ENCODE peak calls at places on chromosomes 16 and 17, in seven cellular contexts. C is adrenal gland, T is bronchial epithelial cell, Z is AG09309, F is mesothelial cell of epicardium, X is progenitor cell of endocrine pancreas, U is heart left ventricle. A is an unnamed sample.
A peak's percentile ranks its signal among the peaks of the same experiment; 100 is the strongest.

GRCh38 chr17:57257213-57257873 is 1.0 kb downstream of the MSI2 start:
- DNase-seq in C (no peak), T (no peak), Z (no peak), F (no peak), X (no peak), U (no peak), A (no peak)

GRCh38 chr16:67278773-67279295 is 498 bp upstream of the PLEKHG4 start:
- DNase-seq in C (peak; percentile 30), T (no peak), Z (no peak), F (no peak), X (no peak), U (no peak), A (no peak)

GRCh38 chr16:6218855-6219254 is 1113.8 kb upstream of the RBFOX1 start:
- DNase-seq in C (no peak), T (no peak), Z (no peak), F (no peak), X (no peak), U (no peak), A (no peak)

GRCh38 chr17:350706-351435 is 1.7 kb downstream of the RPH3AL start:
- DNase-seq in C (peak; percentile 82), T (peak; percentile 77), Z (no peak), F (no peak), X (no peak), U (peak; percentile 91), A (no peak)

GRCh38 chr17:74276561-74277009 is 2.6 kb downstream of the DNAI2 start:
- DNase-seq in C (no peak), T (no peak), Z (no peak), F (no peak), X (no peak), U (no peak), A (no peak)

GRCh38 chr16:66728117-66728787 is 23.2 kb downstream of the DYNC1LI2 start:
- DNase-seq in C (peak; percentile 63), T (peak; percentile 66), Z (peak; percentile 40), F (no peak), X (no peak), U (peak; percentile 30), A (no peak)

GRCh38 chr17:57158296-57158695 is 73.2 kb downstream of the AKAP1 start:
- DNase-seq in C (no peak), T (peak; percentile 5), Z (no peak), F (no peak), X (no peak), U (no peak), A (no peak)

GRCh38 chr17:77343031-77343866 is 202.5 kb downstream of the SEC14L1 start:
- DNase-seq in C (no peak), T (no peak), Z (no peak), F (no peak), X (no peak), U (no peak), A (peak; percentile 14)

GRCh38 chr17:82241926-82242697 is 13.3 kb downstream of the SLC16A3 start:
- DNase-seq in C (peak; percentile 64), T (peak; percentile 41), Z (no peak), F (no peak), X (no peak), U (peak; percentile 61), A (peak; percentile 47)

GRCh38 chr17:80782536-80783427 is 208.9 kb upstream of the CHMP6 start:
- DNase-seq in C (no peak), T (no peak), Z (no peak), F (no peak), X (no peak), U (no peak), A (no peak)

GRCh38 chr16:89319883-89320716 is 102.6 kb downstream of the ZNF778 start:
- DNase-seq in C (peak; percentile 90), T (peak; percentile 91), Z (no peak), F (no peak), X (no peak), U (peak; percentile 45), A (no peak)

GRCh38 chr17:4247361-4247980 is 16.3 kb downstream of the ANKFY1 start:
- DNase-seq in C (no peak), T (peak; percentile 80), Z (no peak), F (no peak), X (no peak), U (no peak), A (no peak)

GRCh38 chr16:8720080-8720966 is 45.9 kb downstream of the ABAT start:
- DNase-seq in C (peak; percentile 37), T (peak; percentile 23), Z (no peak), F (no peak), X (peak; percentile 23), U (no peak), A (no peak)

GRCh38 chr17:42253173-42253545 is 23.0 kb downstream of the STAT5B start:
- DNase-seq in C (no peak), T (no peak), Z (no peak), F (no peak), X (no peak), U (no peak), A (no peak)

GRCh38 chr17:79707931-79708891 is 22.5 kb upstream of the ENPP7 start:
- DNase-seq in C (peak; percentile 42), T (peak; percentile 6), Z (peak; percentile 4), F (no peak), X (peak; percentile 56), U (peak; percentile 28), A (no peak)

GRCh38 chr16:89072216-89073130 is 21.2 kb upstream of the ACSF3 start:
- DNase-seq in C (no peak), T (no peak), Z (no peak), F (peak; percentile 57), X (no peak), U (peak; percentile 31), A (no peak)

GRCh38 chr17:51319186-51319585 is 58.8 kb downstream of the UTP18 start:
- DNase-seq in C (no peak), T (no peak), Z (no peak), F (no peak), X (no peak), U (no peak), A (no peak)

GRCh38 chr17:51325471-51325870 is 65.1 kb downstream of the UTP18 start:
- DNase-seq in C (no peak), T (no peak), Z (no peak), F (no peak), X (no peak), U (no peak), A (no peak)

GRCh38 chr17:51322390-51323029 is 62.2 kb downstream of the UTP18 start:
- DNase-seq in C (no peak), T (peak; percentile 44), Z (peak; percentile 3), F (no peak), X (no peak), U (no peak), A (no peak)
- TF ChIP-seq CTCF in C (no peak), T (peak; percentile 50), Z (peak; percentile 16), F (no peak), X (peak; percentile 54), U (peak; percentile 26), A (no peak)

GRCh38 chr16:20803192-20803560 is 3.1 kb downstream of the ERI2 start:
- DNase-seq in C (no peak), T (peak; percentile 27), Z (no peak), F (no peak), X (no peak), U (no peak), A (no peak)

GRCh38 chr16:20807822-20808207 is 1.5 kb downstream of the REXO5 start:
- DNase-seq in C (no peak), T (no peak), Z (no peak), F (no peak), X (no peak), U (no peak), A (no peak)

GRCh38 chr16:20801278-20801677 is 5.0 kb downstream of the ERI2 start:
- DNase-seq in C (no peak), T (no peak), Z (no peak), F (no peak), X (no peak), U (no peak), A (no peak)

GRCh38 chr16:20803561-20804214 is 2.6 kb downstream of the ERI2 start:
- DNase-seq in C (no peak), T (no peak), Z (no peak), F (no peak), X (no peak), U (no peak), A (no peak)

DNA sequence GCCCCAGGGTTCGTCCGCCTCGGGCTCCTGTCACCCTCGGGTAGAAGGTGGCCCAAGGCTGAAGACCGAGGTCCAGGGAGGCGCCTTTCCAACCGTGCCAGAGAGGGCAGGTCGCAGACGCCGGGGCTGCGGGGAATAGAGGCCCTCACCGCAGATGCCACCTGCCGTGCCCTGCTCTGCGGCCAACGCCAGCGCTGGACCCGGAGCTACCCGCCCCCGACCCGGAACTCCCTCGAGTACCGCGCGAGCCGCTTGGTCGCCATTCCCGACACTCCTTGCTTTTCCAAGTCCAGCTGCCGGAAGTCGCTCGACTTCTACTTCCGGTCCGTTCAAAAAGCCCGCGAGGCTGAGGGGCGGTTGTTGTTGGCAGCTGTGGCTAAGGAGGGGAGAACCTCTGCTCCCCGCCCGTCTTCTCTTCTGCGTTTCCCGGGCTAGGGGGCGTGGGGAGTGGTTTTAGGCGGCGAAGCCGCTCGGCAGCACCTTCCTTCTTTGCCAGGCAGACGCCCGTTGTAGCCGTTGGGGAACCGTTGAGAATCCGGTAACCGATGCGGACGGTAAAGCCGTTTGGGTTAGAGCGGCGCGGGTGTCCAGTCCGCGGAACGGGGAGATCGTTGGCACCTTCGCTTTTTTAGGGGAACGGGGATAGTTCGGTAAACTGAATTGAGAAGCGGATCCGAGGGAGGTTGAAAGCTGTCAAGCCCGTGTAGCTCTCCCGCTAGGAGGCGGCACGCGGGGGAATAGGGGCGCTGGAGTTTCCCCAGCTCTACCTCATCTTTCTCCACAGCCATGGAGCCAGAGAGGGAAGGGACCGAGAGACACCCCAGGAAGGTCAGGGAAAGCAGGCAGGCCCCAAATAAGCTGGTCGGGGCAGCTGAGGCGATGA is at the start of the genes ERI2 and REXO5:
- DNase-seq in C (peak; percentile 93), T (peak; percentile 89), Z (peak; percentile 61), F (peak; percentile 77), X (peak; percentile 85), U (peak; percentile 89), A (peak; percentile 64)
- TF ChIP-seq CTCF in C (peak; percentile 24), T (peak; percentile 74), Z (peak; percentile 74), F (no peak), X (peak; percentile 51), U (peak; percentile 45), A (peak; percentile 30)

DNA sequence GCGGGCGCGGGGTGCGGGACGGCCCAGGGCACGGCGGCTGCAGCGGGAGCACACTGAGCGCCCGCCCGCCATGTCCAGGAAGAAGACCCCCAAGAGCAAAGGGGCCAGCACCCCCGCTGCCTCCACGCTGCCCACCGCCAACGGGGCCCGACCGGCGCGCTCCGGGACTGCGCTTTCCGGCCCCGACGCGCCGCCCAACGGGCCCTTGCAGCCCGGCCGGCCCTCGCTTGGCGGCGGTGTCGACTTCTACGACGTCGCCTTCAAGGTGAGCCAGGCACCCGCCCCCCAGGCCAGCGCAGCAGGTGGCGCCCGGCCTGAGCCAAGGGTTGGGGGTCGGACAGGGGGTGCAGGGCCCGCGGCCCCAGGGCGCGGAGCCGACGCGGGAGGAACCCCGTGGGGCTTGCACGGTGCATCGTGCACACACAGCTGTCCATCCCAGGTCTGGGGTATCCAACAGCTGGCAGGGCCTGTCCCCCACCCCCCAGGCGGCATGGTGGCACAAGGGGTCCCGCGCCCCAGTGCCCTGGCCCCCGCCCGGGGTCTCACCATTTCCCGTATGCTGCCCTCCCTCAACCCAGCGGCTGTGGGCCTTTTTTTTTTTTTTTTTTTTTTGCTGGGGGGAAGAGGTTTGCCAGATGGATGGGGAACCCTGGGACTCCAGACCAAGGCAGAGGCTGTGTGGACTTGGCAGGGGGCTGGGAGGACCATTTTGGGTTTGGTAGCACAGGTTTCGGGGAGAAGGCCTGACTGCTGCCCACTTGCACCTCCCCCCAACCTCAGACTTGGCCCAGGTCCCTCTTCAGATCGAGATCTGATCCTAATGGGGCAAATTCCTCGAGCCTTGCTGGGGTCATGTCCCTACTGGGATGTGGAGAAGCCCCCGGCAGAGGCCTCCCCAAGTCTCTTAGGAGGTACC is 547 bp downstream of the RAB26 start:
- DNase-seq in C (no peak), T (peak; percentile 4), Z (no peak), F (no peak), X (no peak), U (no peak), A (no peak)
- TF ChIP-seq CTCF in C (no peak), T (no peak), Z (no peak), F (no peak), X (peak; percentile 11), U (no peak), A (no peak)

GRCh38 chr16:71845639-71846431 is at the start of gene ATXN1L:
- DNase-seq in C (peak; percentile 91), T (peak; percentile 66), Z (peak; percentile 46), F (peak; percentile 91), X (peak; percentile 93), U (peak; percentile 91), A (peak; percentile 95)
- TF ChIP-seq CTCF in C (no peak), T (no peak), Z (no peak), F (no peak), X (no peak), U (peak; percentile 7), A (no peak)

A was measured in CD14-positive monocyte.